ENCODE peak calls at places on chromosomes 6 and 20, in nine cellular contexts. V is colonic mucosa, L is mesothelial cell of epicardium, O is progenitor cell of endocrine pancreas, I is epithelial cell of esophagus, P is IMR-90, H is cardiac fibroblast, B is adrenal gland, S is PC-3. Y is an unnamed sample.

GRCh38 chr20:32327087-32327681 is 30.9 kb upstream of the ASXL1 start:
- DNase-seq in V (no peak), L (no peak), O (no peak), I (no peak), P (peak), H (peak), B (no peak), S (no peak), Y (peak)

GRCh38 chr20:61311656-61312387 is 59.8 kb downstream of the CDH4 start:
- DNase-seq in V (no peak), L (no peak), O (no peak), I (peak), P (no peak), H (no peak), B (no peak), S (no peak), Y (no peak)

GRCh38 chr6:48110436-48111142 is 408 bp downstream of the PTCHD4 start:
- DNase-seq in V (no peak), L (no peak), O (no peak), I (peak), P (no peak), H (no peak), B (no peak), S (no peak), Y (no peak)

GRCh38 chr6:99270852-99271251 is 78.6 kb downstream of the FAXC start:
- DNase-seq in V (no peak), L (no peak), O (no peak), I (no peak), P (no peak), H (no peak), B (no peak), S (no peak), Y (no peak)

GRCh38 chr6:136775548-136775947 is 16.7 kb downstream of the MAP3K5 start:
- DNase-seq in V (no peak), L (no peak), O (no peak), I (no peak), P (no peak), H (peak), B (no peak), S (no peak), Y (peak)

GRCh38 chr20:13960119-13960518 is 30.3 kb downstream of the SEL1L2 start:
- DNase-seq in V (no peak), L (no peak), O (no peak), I (no peak), P (no peak), H (no peak), B (no peak), S (no peak), Y (no peak)

GRCh38 chr20:23649242-23649641 is 11.5 kb upstream of the CST3 start:
- DNase-seq in V (no peak), L (no peak), O (no peak), I (no peak), P (no peak), H (no peak), B (no peak), S (no peak), Y (no peak)

GRCh38 chr20:17498641-17499040 is 32.5 kb downstream of the BFSP1 start:
- DNase-seq in V (no peak), L (no peak), O (no peak), I (peak), P (no peak), H (no peak), B (no peak), S (no peak), Y (no peak)

GRCh38 chr6:79416931-79417330 is 120.3 kb downstream of the LCA5 start:
- DNase-seq in V (no peak), L (no peak), O (no peak), I (no peak), P (no peak), H (no peak), B (no peak), S (no peak), Y (no peak)

GRCh38 chr20:20837574-20838021 is 125.2 kb upstream of the RALGAPA2 start:
- DNase-seq in V (peak), L (peak), O (peak), I (peak), P (peak), H (peak), B (peak), S (peak), Y (peak)
- TF ChIP-seq CTCF in V (peak), L (peak), O (peak), I (peak), P (peak), H (peak), B (peak), S (peak), Y (peak)

GRCh38 chr6:14642106-14642505 is 524.5 kb downstream of the CD83 start:
- DNase-seq in V (no peak), L (no peak), O (no peak), I (no peak), P (no peak), H (no peak), B (no peak), S (no peak), Y (no peak)

GRCh38 chr6:14642842-14643241 is 525.3 kb downstream of the CD83 start:
- DNase-seq in V (no peak), L (no peak), O (no peak), I (no peak), P (no peak), H (no peak), B (no peak), S (no peak), Y (no peak)

GRCh38 chr6:14639983-14640599 is 522.5 kb downstream of the CD83 start:
- DNase-seq in V (no peak), L (no peak), O (no peak), I (no peak), P (peak), H (no peak), B (no peak), S (no peak), Y (no peak)

GRCh38 chr6:14640631-14641030 is 523.1 kb downstream of the CD83 start:
- DNase-seq in V (no peak), L (no peak), O (no peak), I (no peak), P (no peak), H (no peak), B (no peak), S (no peak), Y (no peak)

GRCh38 chr6:14641401-14641800 is 523.8 kb downstream of the CD83 start:
- DNase-seq in V (no peak), L (no peak), O (no peak), I (no peak), P (no peak), H (no peak), B (no peak), S (no peak), Y (no peak)
- TF ChIP-seq CTCF in V (no peak), L (no peak), O (no peak), I (no peak), P (no peak), H (no peak), B (no peak), S (no peak), Y (no peak)

GRCh38 chr6:122790740-122791679 is 2.0 kb downstream of the SMPDL3A start:
- DNase-seq in V (peak), L (no peak), O (no peak), I (no peak), P (peak), H (no peak), B (peak), S (no peak), Y (peak)

GRCh38 chr6:122788663-122789062 is 395 bp upstream of the SMPDL3A start:
- DNase-seq in V (no peak), L (no peak), O (no peak), I (no peak), P (no peak), H (no peak), B (no peak), S (peak), Y (no peak)

GRCh38 chr6:122789862-122790739 is 1.0 kb downstream of the SMPDL3A start:
- DNase-seq in V (peak), L (no peak), O (no peak), I (peak), P (peak), H (peak), B (peak), S (peak), Y (peak)

GRCh38 chr6:122788208-122788607 is 850 bp upstream of the SMPDL3A start:
- DNase-seq in V (no peak), L (no peak), O (no peak), I (peak), P (no peak), H (no peak), B (no peak), S (no peak), Y (no peak)

DNA sequence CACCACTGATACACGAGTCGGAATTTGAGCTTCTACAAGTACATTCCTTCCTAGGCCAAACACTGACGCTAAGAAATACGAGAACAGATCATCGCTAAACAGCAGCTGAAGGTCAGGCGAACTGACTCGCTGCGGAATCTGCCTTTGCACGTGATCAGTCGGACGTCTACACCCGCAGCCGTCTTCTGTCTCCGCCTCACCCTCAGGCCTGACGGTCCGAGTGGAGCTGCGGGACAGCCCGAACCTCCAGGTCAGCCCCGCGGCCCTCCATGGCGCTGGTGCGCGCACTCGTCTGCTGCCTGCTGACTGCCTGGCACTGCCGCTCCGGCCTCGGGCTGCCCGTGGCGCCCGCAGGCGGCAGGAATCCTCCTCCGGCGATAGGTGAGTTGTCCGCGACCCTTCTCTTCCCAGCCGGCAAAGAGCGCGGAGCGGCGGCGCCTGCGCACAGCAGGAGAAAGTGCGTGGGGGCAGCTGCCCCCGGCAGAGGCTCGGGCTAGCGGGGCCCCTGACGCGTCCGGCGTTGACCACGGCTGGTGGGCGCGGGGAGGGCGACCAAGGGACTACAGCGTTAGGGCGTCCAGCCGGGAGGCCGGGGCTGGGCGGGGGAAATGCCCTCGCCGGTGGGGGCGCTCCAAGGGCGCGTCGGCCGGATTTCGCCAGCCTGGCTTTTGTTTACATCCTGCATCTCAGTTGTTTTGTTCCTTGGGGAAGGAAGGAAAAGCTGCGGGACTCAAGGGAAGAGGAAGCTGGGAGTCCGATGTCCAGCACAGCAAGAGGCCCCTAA is at the start of gene SMPDL3A:
- DNase-seq in V (peak), L (peak), O (peak), I (peak), P (peak), H (peak), B (peak), S (peak), Y (peak)
- TF ChIP-seq CTCF in V (no peak), L (no peak), O (peak), I (no peak), P (peak), H (peak), B (no peak), S (peak), Y (peak)

GRCh38 chr20:45456632-45457031 is 12.9 kb upstream of the WFDC2 start:
- DNase-seq in V (peak), L (no peak), O (no peak), I (peak), P (no peak), H (peak), B (peak), S (peak), Y (no peak)
- TF ChIP-seq CTCF in V (peak), L (peak), O (peak), I (peak), P (no peak), H (peak), B (no peak), S (peak), Y (no peak)

DNA sequence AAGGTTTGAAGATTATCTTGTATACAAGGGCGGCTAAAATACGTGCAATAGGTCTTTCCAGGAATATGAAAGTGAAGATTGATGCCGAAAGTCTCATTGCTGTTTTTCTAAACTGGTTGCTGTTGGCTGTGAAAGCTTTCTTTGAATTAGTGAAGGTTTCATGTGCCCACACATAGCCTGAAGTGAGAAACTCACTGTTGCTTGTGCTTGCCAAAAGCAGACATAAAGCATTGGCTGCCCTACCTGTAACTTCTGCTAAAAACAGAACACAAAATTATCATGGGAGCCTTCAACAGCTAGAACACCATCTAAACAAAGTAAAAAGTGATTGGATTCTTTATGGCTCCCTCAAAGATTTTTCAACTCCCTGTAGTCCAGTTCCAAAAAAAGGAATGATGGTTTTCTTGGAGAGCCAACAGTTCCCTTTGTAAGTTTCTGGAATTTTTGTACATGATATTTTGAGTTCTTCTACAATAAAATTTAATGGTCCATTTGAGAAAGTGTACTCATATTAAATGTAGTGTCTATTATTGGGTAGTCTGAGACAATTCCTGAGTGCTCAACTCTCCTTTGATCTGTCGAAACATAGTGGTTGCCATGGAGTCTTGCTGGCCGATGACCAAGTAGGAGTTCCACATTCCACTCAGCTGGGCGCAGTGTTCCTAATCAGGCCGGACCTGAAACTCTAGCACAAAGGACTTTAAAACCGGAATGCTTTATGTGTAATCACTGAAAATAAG is 68.5 kb downstream of the PLEKHG1 start:
- DNase-seq in V (peak), L (peak), O (peak), I (peak), P (peak), H (peak), B (peak), S (peak), Y (peak)
- TF ChIP-seq CTCF in V (no peak), L (no peak), O (peak), I (peak), P (no peak), H (peak), B (peak), S (no peak), Y (peak)

DNA sequence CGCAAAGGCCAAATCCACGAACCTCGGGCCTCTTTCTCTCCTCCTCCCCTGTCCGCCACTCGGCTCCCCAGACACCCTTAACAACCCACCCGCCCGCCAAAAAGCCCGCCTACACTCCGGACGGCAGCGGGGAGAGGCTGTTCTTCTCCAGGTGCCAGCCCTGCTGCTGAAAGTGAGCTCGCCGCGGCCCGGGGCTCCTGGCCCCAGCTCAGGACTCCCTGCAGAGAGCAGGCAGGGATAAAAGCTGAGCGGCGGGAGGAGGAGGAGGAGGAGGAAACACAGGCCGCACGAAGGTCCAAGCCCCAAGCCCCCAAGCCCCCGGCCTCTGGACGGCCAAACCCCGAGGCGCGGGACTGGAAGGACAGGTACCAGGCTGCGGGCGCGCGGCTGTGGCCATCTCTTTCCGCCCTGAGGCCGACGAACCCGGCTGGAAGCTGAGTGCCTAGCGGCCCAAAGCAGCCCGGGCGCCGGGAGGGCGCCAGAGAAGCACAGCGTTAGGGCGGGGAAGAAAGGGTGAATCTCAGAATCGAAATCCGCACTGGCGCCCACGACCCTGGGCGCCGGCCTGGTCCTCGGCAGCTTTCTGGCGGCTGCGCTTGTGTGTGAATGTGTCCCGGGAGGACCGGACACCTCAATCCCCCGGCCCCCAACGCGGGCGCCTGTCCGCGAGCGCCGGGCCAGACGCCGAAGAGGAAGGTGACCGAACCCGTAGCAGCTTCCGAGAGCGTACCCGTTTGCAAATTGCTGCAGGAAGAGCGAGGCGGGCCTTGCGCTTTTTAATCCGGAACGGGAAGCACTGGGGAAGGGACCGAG is 3.2 kb downstream of the NRN1 start:
- DNase-seq in V (no peak), L (no peak), O (no peak), I (no peak), P (no peak), H (no peak), B (no peak), S (no peak), Y (no peak)
- TF ChIP-seq CTCF in V (no peak), L (no peak), O (no peak), I (no peak), P (no peak), H (no peak), B (no peak), S (no peak), Y (no peak)